ENCODE peak calls at places on chromosomes 12 and 14, in nine cellular contexts. One of them, this sample, is unnamed.

GRCh38 chr12:7833831-7834230 is 38.9 kb downstream of the SLC2A14 start:
- DNase-seq in WTC11: no peak
- DNase-seq in fibroblast of lung: peak; percentile 14
- DNase-seq in heart left ventricle: no peak
- DNase-seq in AG09309: no peak
- DNase-seq in foreskin keratinocyte: no peak
- DNase-seq in neural crest cell: no peak
- DNase-seq in mesothelial cell of epicardium: no peak
- DNase-seq in body of pancreas: no peak
- DNase-seq in this sample: no peak

GRCh38 chr12:47249082-47249481 is 169.3 kb upstream of the AMIGO2 start:
- DNase-seq in WTC11: no peak
- DNase-seq in fibroblast of lung: no peak
- DNase-seq in heart left ventricle: no peak
- DNase-seq in AG09309: no peak
- DNase-seq in foreskin keratinocyte: peak; percentile 77
- DNase-seq in neural crest cell: no peak
- DNase-seq in mesothelial cell of epicardium: no peak
- DNase-seq in body of pancreas: no peak
- DNase-seq in this sample: no peak

GRCh38 chr12:92275443-92276154 is 130.0 kb upstream of the BTG1 start:
- DNase-seq in WTC11: no peak
- DNase-seq in fibroblast of lung: no peak
- DNase-seq in heart left ventricle: no peak
- DNase-seq in AG09309: no peak
- DNase-seq in foreskin keratinocyte: no peak
- DNase-seq in neural crest cell: no peak
- DNase-seq in mesothelial cell of epicardium: no peak
- DNase-seq in body of pancreas: no peak
- DNase-seq in this sample: no peak

GRCh38 chr12:65649126-65649525 is 175.2 kb upstream of the HMGA2 start:
- DNase-seq in WTC11: no peak
- DNase-seq in fibroblast of lung: peak; percentile 100
- DNase-seq in heart left ventricle: no peak
- DNase-seq in AG09309: peak; percentile 98
- DNase-seq in foreskin keratinocyte: peak; percentile 99
- DNase-seq in neural crest cell: no peak
- DNase-seq in mesothelial cell of epicardium: no peak
- DNase-seq in body of pancreas: no peak
- DNase-seq in this sample: no peak

GRCh38 chr12:46400406-46400805 is 27.8 kb upstream of the SLC38A2 start:
- DNase-seq in WTC11: no peak
- DNase-seq in fibroblast of lung: peak; percentile 84
- DNase-seq in heart left ventricle: no peak
- DNase-seq in AG09309: no peak
- DNase-seq in foreskin keratinocyte: peak; percentile 54
- DNase-seq in neural crest cell: no peak
- DNase-seq in mesothelial cell of epicardium: no peak
- DNase-seq in body of pancreas: no peak
- DNase-seq in this sample: no peak

GRCh38 chr14:100738704-100739131 is 12.0 kb downstream of the DLK1 start:
- DNase-seq in WTC11: no peak
- DNase-seq in fibroblast of lung: no peak
- DNase-seq in heart left ventricle: peak; percentile 23
- DNase-seq in AG09309: no peak
- DNase-seq in foreskin keratinocyte: no peak
- DNase-seq in neural crest cell: no peak
- DNase-seq in mesothelial cell of epicardium: peak; percentile 34
- DNase-seq in body of pancreas: no peak
- DNase-seq in this sample: no peak

GRCh38 chr12:125412506-125412905 is 347.3 kb downstream of the AACS start:
- DNase-seq in WTC11: no peak
- DNase-seq in fibroblast of lung: no peak
- DNase-seq in heart left ventricle: no peak
- DNase-seq in AG09309: no peak
- DNase-seq in foreskin keratinocyte: no peak
- DNase-seq in neural crest cell: no peak
- DNase-seq in mesothelial cell of epicardium: no peak
- DNase-seq in body of pancreas: no peak
- DNase-seq in this sample: no peak

GRCh38 chr12:51517800-51518199 is 73.2 kb upstream of the SCN8A start:
- DNase-seq in WTC11: peak; percentile 24
- DNase-seq in fibroblast of lung: no peak
- DNase-seq in heart left ventricle: no peak
- DNase-seq in AG09309: no peak
- DNase-seq in foreskin keratinocyte: no peak
- DNase-seq in neural crest cell: no peak
- DNase-seq in mesothelial cell of epicardium: no peak
- DNase-seq in body of pancreas: no peak
- DNase-seq in this sample: no peak

GRCh38 chr14:90753456-90754005 is 62.7 kb downstream of the TTC7B start:
- DNase-seq in WTC11: no peak
- DNase-seq in fibroblast of lung: no peak
- DNase-seq in heart left ventricle: no peak
- DNase-seq in AG09309: no peak
- DNase-seq in foreskin keratinocyte: no peak
- DNase-seq in neural crest cell: no peak
- DNase-seq in mesothelial cell of epicardium: no peak
- DNase-seq in body of pancreas: no peak
- DNase-seq in this sample: no peak

GRCh38 chr12:106030210-106031175 is 108.3 kb downstream of the NUAK1 start:
- DNase-seq in WTC11: no peak
- DNase-seq in fibroblast of lung: peak; percentile 100
- DNase-seq in heart left ventricle: no peak
- DNase-seq in AG09309: peak; percentile 97
- DNase-seq in foreskin keratinocyte: peak; percentile 94
- DNase-seq in neural crest cell: no peak
- DNase-seq in mesothelial cell of epicardium: peak; percentile 42
- DNase-seq in body of pancreas: no peak
- DNase-seq in this sample: no peak

GRCh38 chr12:104121001-104121400 is 17.0 kb downstream of the NFYB start:
- DNase-seq in WTC11: no peak
- DNase-seq in fibroblast of lung: peak; percentile 83
- DNase-seq in heart left ventricle: no peak
- DNase-seq in AG09309: peak; percentile 14
- DNase-seq in foreskin keratinocyte: peak; percentile 70
- DNase-seq in neural crest cell: no peak
- DNase-seq in mesothelial cell of epicardium: no peak
- DNase-seq in body of pancreas: no peak
- DNase-seq in this sample: no peak

GRCh38 chr14:97349946-97350345 is 552.8 kb downstream of the VRK1 start:
- DNase-seq in WTC11: no peak
- DNase-seq in fibroblast of lung: no peak
- DNase-seq in heart left ventricle: no peak
- DNase-seq in AG09309: no peak
- DNase-seq in foreskin keratinocyte: no peak
- DNase-seq in neural crest cell: no peak
- DNase-seq in mesothelial cell of epicardium: no peak
- DNase-seq in body of pancreas: no peak
- DNase-seq in this sample: no peak

GRCh38 chr12:116291218-116291617 is 13.7 kb upstream of the MED13L start:
- DNase-seq in WTC11: no peak
- DNase-seq in fibroblast of lung: no peak
- DNase-seq in heart left ventricle: no peak
- DNase-seq in AG09309: no peak
- DNase-seq in foreskin keratinocyte: no peak
- DNase-seq in neural crest cell: no peak
- DNase-seq in mesothelial cell of epicardium: no peak
- DNase-seq in body of pancreas: no peak
- DNase-seq in this sample: no peak

GRCh38 chr12:12903642-12904609 is 12.6 kb downstream of the GPRC5A start:
- DNase-seq in WTC11: no peak
- DNase-seq in fibroblast of lung: no peak
- DNase-seq in heart left ventricle: no peak
- DNase-seq in AG09309: no peak
- DNase-seq in foreskin keratinocyte: peak; percentile 80
- DNase-seq in neural crest cell: no peak
- DNase-seq in mesothelial cell of epicardium: no peak
- DNase-seq in body of pancreas: no peak
- DNase-seq in this sample: no peak

GRCh38 chr12:1595690-1596347 is 1.4 kb upstream of the FBXL14 start:
- DNase-seq in WTC11: no peak
- DNase-seq in fibroblast of lung: peak; percentile 37
- DNase-seq in heart left ventricle: no peak
- DNase-seq in AG09309: no peak
- DNase-seq in foreskin keratinocyte: no peak
- DNase-seq in neural crest cell: no peak
- DNase-seq in mesothelial cell of epicardium: no peak
- DNase-seq in body of pancreas: no peak
- DNase-seq in this sample: no peak

DNA sequence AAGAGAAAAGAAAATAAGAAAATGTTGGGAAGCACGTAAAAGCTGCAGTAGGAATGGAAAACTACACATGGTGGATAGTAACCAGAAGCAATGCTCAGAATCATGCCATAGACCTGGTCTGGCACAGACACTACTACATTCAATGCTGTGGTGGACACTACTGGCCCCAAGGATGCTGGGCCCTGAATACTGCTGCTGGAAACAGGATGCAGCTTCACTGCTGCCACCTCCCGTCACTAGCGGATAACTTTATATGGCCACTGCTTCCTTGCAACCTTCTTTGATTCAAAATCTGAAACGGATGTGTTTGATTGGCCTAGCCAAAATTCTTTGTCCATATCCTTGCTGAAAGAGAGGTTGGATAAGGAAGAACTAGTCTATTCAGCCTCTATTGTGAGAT is 30.7 kb downstream of the ADCY6 start:
- DNase-seq in WTC11: no peak
- DNase-seq in fibroblast of lung: no peak
- DNase-seq in heart left ventricle: no peak
- DNase-seq in AG09309: no peak
- DNase-seq in foreskin keratinocyte: no peak
- DNase-seq in neural crest cell: no peak
- DNase-seq in mesothelial cell of epicardium: no peak
- DNase-seq in body of pancreas: no peak
- DNase-seq in this sample: no peak
- TF ChIP-seq CTCF in WTC11: no peak
- TF ChIP-seq CTCF in fibroblast of lung: no peak
- TF ChIP-seq CTCF in heart left ventricle: no peak
- TF ChIP-seq CTCF in AG09309: no peak
- TF ChIP-seq CTCF in foreskin keratinocyte: no peak
- TF ChIP-seq CTCF in neural crest cell: no peak
- TF ChIP-seq CTCF in mesothelial cell of epicardium: no peak
- TF ChIP-seq CTCF in body of pancreas: no peak
- TF ChIP-seq CTCF in this sample: no peak

GRCh38 chr14:105066285-105067071 is 1.2 kb upstream of the GPR132 start:
- DNase-seq in WTC11: no peak
- DNase-seq in fibroblast of lung: no peak
- DNase-seq in heart left ventricle: no peak
- DNase-seq in AG09309: no peak
- DNase-seq in foreskin keratinocyte: no peak
- DNase-seq in neural crest cell: no peak
- DNase-seq in mesothelial cell of epicardium: no peak
- DNase-seq in body of pancreas: no peak
- DNase-seq in this sample: peak; percentile 48
- TF ChIP-seq CTCF in WTC11: no peak
- TF ChIP-seq CTCF in fibroblast of lung: no peak
- TF ChIP-seq CTCF in heart left ventricle: no peak
- TF ChIP-seq CTCF in AG09309: no peak
- TF ChIP-seq CTCF in foreskin keratinocyte: no peak
- TF ChIP-seq CTCF in neural crest cell: no peak
- TF ChIP-seq CTCF in mesothelial cell of epicardium: no peak
- TF ChIP-seq CTCF in body of pancreas: no peak
- TF ChIP-seq CTCF in this sample: no peak

GRCh38 chr14:73877790-73878189 is 8.9 kb upstream of the ZNF410 start:
- DNase-seq in WTC11: no peak
- DNase-seq in fibroblast of lung: no peak
- DNase-seq in heart left ventricle: no peak
- DNase-seq in AG09309: no peak
- DNase-seq in foreskin keratinocyte: no peak
- DNase-seq in neural crest cell: no peak
- DNase-seq in mesothelial cell of epicardium: no peak
- DNase-seq in body of pancreas: no peak
- DNase-seq in this sample: no peak

GRCh38 chr14:73873660-73874059 is 13.0 kb upstream of the ZNF410 start:
- DNase-seq in WTC11: no peak
- DNase-seq in fibroblast of lung: no peak
- DNase-seq in heart left ventricle: no peak
- DNase-seq in AG09309: no peak
- DNase-seq in foreskin keratinocyte: no peak
- DNase-seq in neural crest cell: no peak
- DNase-seq in mesothelial cell of epicardium: no peak
- DNase-seq in body of pancreas: no peak
- DNase-seq in this sample: no peak

GRCh38 chr14:73879027-73879426 is 7.6 kb upstream of the ZNF410 start:
- DNase-seq in WTC11: no peak
- DNase-seq in fibroblast of lung: peak; percentile 33
- DNase-seq in heart left ventricle: no peak
- DNase-seq in AG09309: no peak
- DNase-seq in foreskin keratinocyte: no peak
- DNase-seq in neural crest cell: no peak
- DNase-seq in mesothelial cell of epicardium: no peak
- DNase-seq in body of pancreas: no peak
- DNase-seq in this sample: no peak

DNA sequence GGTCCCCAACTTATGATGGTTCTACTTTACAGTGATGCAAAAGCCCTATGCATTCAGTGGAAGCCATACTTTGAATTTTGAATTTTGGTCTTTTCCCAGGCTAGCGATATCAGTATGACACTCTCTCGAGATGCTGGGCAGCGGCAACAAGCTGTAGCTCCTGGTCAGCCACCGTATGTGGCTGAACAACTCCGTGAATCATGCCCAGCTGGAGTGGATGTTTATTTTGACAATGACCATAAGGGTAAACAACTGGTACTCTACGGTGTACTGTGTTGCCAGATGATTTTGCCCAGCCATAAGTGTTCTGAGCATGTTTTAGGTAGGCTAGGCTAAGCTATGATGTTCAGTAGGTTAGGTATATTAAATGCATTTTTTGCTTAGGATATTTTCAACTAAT is 8.2 kb upstream of the ZNF410 start:
- DNase-seq in WTC11: no peak
- DNase-seq in fibroblast of lung: peak; percentile 58
- DNase-seq in heart left ventricle: no peak
- DNase-seq in AG09309: no peak
- DNase-seq in foreskin keratinocyte: no peak
- DNase-seq in neural crest cell: no peak
- DNase-seq in mesothelial cell of epicardium: no peak
- DNase-seq in body of pancreas: no peak
- DNase-seq in this sample: no peak
- TF ChIP-seq CTCF in WTC11: no peak
- TF ChIP-seq CTCF in fibroblast of lung: no peak
- TF ChIP-seq CTCF in heart left ventricle: no peak
- TF ChIP-seq CTCF in AG09309: no peak
- TF ChIP-seq CTCF in foreskin keratinocyte: no peak
- TF ChIP-seq CTCF in neural crest cell: no peak
- TF ChIP-seq CTCF in mesothelial cell of epicardium: no peak
- TF ChIP-seq CTCF in body of pancreas: no peak
- TF ChIP-seq CTCF in this sample: no peak

GRCh38 chr14:31445703-31446102 is 11.6 kb downstream of the DTD2 start:
- DNase-seq in WTC11: no peak
- DNase-seq in fibroblast of lung: no peak
- DNase-seq in heart left ventricle: no peak
- DNase-seq in AG09309: no peak
- DNase-seq in foreskin keratinocyte: no peak
- DNase-seq in neural crest cell: no peak
- DNase-seq in mesothelial cell of epicardium: no peak
- DNase-seq in body of pancreas: no peak
- DNase-seq in this sample: no peak

GRCh38 chr14:31449136-31449535 is 8.2 kb downstream of the DTD2 start:
- DNase-seq in WTC11: no peak
- DNase-seq in fibroblast of lung: no peak
- DNase-seq in heart left ventricle: no peak
- DNase-seq in AG09309: no peak
- DNase-seq in foreskin keratinocyte: no peak
- DNase-seq in neural crest cell: no peak
- DNase-seq in mesothelial cell of epicardium: no peak
- DNase-seq in body of pancreas: no peak
- DNase-seq in this sample: no peak

GRCh38 chr14:31449971-31450610 is 7.2 kb downstream of the DTD2 start:
- DNase-seq in WTC11: no peak
- DNase-seq in fibroblast of lung: peak; percentile 35
- DNase-seq in heart left ventricle: no peak
- DNase-seq in AG09309: no peak
- DNase-seq in foreskin keratinocyte: peak; percentile 37
- DNase-seq in neural crest cell: no peak
- DNase-seq in mesothelial cell of epicardium: no peak
- DNase-seq in body of pancreas: no peak
- DNase-seq in this sample: no peak
- TF ChIP-seq CTCF in WTC11: no peak
- TF ChIP-seq CTCF in fibroblast of lung: peak; percentile 35
- TF ChIP-seq CTCF in heart left ventricle: peak; percentile 57
- TF ChIP-seq CTCF in AG09309: peak; percentile 43
- TF ChIP-seq CTCF in foreskin keratinocyte: peak; percentile 68
- TF ChIP-seq CTCF in neural crest cell: peak; percentile 69
- TF ChIP-seq CTCF in mesothelial cell of epicardium: peak; percentile 63
- TF ChIP-seq CTCF in body of pancreas: peak; percentile 56
- TF ChIP-seq CTCF in this sample: peak; percentile 72